ENCODE peak calls at places on chromosomes 7 and 10, in six cellular contexts. One of them, this sample, is unnamed.

GRCh38 chr7:96388166-96388565 is 66.3 kb upstream of the SLC25A13 start:
- DNase-seq in dorsolateral prefrontal cortex: no peak
- DNase-seq in HFFc6: peak
- DNase-seq in bronchial epithelial cell: peak
- DNase-seq in HFF-Myc: peak
- DNase-seq in pancreas: no peak
- DNase-seq in this sample: no peak

GRCh38 chr7:132255898-132256297 is 320.4 kb downstream of the PLXNA4 start:
- DNase-seq in bronchial epithelial cell: peak
- DNase-seq in HFFc6: no peak
- DNase-seq in pancreas: peak
- DNase-seq in dorsolateral prefrontal cortex: no peak
- DNase-seq in HFF-Myc: no peak
- DNase-seq in this sample: no peak

GRCh38 chr7:143408686-143409551 is at the start of gene EPHA1:
- DNase-seq in HFF-Myc: no peak
- DNase-seq in dorsolateral prefrontal cortex: no peak
- DNase-seq in HFFc6: no peak
- DNase-seq in bronchial epithelial cell: peak
- DNase-seq in pancreas: peak
- DNase-seq in this sample: no peak

GRCh38 chr7:29609162-29610030 is 45.8 kb downstream of the PRR15 start:
- DNase-seq in bronchial epithelial cell: peak
- DNase-seq in dorsolateral prefrontal cortex: no peak
- DNase-seq in HFFc6: peak
- DNase-seq in HFF-Myc: no peak
- DNase-seq in pancreas: peak
- DNase-seq in this sample: no peak

GRCh38 chr10:23344251-23344841 is at the start of gene C10orf67:
- DNase-seq in HFF-Myc: no peak
- DNase-seq in pancreas: no peak
- DNase-seq in HFFc6: no peak
- DNase-seq in bronchial epithelial cell: no peak
- DNase-seq in dorsolateral prefrontal cortex: peak
- DNase-seq in this sample: peak

GRCh38 chr10:25142465-25142864 is 32.3 kb upstream of the GPR158 start:
- DNase-seq in pancreas: no peak
- DNase-seq in HFFc6: no peak
- DNase-seq in dorsolateral prefrontal cortex: no peak
- DNase-seq in HFF-Myc: no peak
- DNase-seq in bronchial epithelial cell: no peak
- DNase-seq in this sample: no peak

GRCh38 chr7:78499966-78500365 is 701.4 kb downstream of the PHTF2 start:
- DNase-seq in HFF-Myc: no peak
- DNase-seq in HFFc6: peak
- DNase-seq in bronchial epithelial cell: peak
- DNase-seq in pancreas: no peak
- DNase-seq in dorsolateral prefrontal cortex: no peak
- DNase-seq in this sample: no peak

GRCh38 chr7:64183126-64183742 is 23.8 kb upstream of the ZNF735 start:
- DNase-seq in HFF-Myc: no peak
- DNase-seq in dorsolateral prefrontal cortex: no peak
- DNase-seq in pancreas: no peak
- DNase-seq in HFFc6: no peak
- DNase-seq in bronchial epithelial cell: no peak
- DNase-seq in this sample: no peak

GRCh38 chr10:23094786-23095403 is 484 bp upstream of the MSRB2 start:
- DNase-seq in bronchial epithelial cell: peak
- DNase-seq in pancreas: no peak
- DNase-seq in HFF-Myc: no peak
- DNase-seq in dorsolateral prefrontal cortex: no peak
- DNase-seq in HFFc6: peak
- DNase-seq in this sample: no peak

GRCh38 chr10:46330881-46331280 is 44.1 kb downstream of the ANTXRL start:
- DNase-seq in bronchial epithelial cell: no peak
- DNase-seq in HFFc6: no peak
- DNase-seq in dorsolateral prefrontal cortex: no peak
- DNase-seq in HFF-Myc: no peak
- DNase-seq in pancreas: no peak
- DNase-seq in this sample: no peak
- TF ChIP-seq CTCF in bronchial epithelial cell: no peak
- TF ChIP-seq CTCF in HFFc6: no peak
- TF ChIP-seq CTCF in dorsolateral prefrontal cortex: no peak
- TF ChIP-seq CTCF in HFF-Myc: no peak
- TF ChIP-seq CTCF in pancreas: no peak
- TF ChIP-seq CTCF in this sample: no peak

DNA sequence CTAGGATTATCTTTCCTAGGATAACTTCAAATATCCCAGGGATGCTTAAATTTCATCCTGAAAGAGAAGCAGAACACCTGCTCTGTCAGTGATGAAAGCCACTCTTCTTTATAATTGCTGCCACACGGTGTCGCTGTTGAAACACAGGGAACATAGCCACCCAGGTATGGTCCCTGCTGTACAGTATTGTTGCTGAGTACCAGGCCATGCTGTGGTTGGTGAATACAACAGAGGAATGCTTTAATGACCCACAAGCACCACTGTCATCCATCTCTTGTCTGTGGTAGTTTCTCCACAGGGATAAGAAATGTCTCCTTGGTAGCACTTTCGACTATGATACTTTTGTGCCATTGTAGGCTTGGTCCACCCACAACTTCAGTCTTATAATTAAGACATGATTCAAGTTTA is 70.6 kb upstream of the STARD3NL start:
- DNase-seq in HFF-Myc: peak
- DNase-seq in pancreas: peak
- DNase-seq in dorsolateral prefrontal cortex: peak
- DNase-seq in bronchial epithelial cell: peak
- DNase-seq in HFFc6: peak
- DNase-seq in this sample: no peak
- TF ChIP-seq CTCF in HFF-Myc: peak
- TF ChIP-seq CTCF in pancreas: peak
- TF ChIP-seq CTCF in dorsolateral prefrontal cortex: peak
- TF ChIP-seq CTCF in bronchial epithelial cell: peak
- TF ChIP-seq CTCF in HFFc6: peak
- TF ChIP-seq CTCF in this sample: peak

DNA sequence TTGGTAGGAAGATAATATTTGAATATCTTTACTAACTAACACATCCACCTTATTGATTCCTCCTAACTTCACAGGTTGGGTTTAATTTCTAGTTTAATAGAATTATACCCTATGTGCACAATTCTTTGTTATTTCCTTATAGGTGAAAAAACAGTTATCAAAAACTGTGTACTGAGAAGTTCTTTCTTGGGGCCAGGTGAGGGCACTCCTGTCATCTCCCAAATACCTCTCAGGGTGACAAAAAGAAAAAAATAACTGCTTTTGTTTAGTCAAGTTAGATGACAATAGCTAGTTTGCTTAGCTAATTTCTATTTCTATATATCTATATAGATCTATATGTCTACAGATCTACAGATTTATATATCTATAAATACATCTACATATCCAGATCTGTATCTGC is 10.1 kb downstream of the FZD8 start:
- DNase-seq in pancreas: no peak
- DNase-seq in HFFc6: no peak
- DNase-seq in HFF-Myc: no peak
- DNase-seq in dorsolateral prefrontal cortex: no peak
- DNase-seq in bronchial epithelial cell: no peak
- DNase-seq in this sample: no peak
- TF ChIP-seq CTCF in pancreas: no peak
- TF ChIP-seq CTCF in HFFc6: no peak
- TF ChIP-seq CTCF in HFF-Myc: no peak
- TF ChIP-seq CTCF in dorsolateral prefrontal cortex: no peak
- TF ChIP-seq CTCF in bronchial epithelial cell: no peak
- TF ChIP-seq CTCF in this sample: peak

GRCh38 chr7:33742999-33743587 is 162.2 kb upstream of the BMPER start:
- DNase-seq in HFFc6: no peak
- DNase-seq in bronchial epithelial cell: peak
- DNase-seq in HFF-Myc: no peak
- DNase-seq in dorsolateral prefrontal cortex: no peak
- DNase-seq in pancreas: no peak
- DNase-seq in this sample: no peak

GRCh38 chr7:33743594-33743993 is 161.7 kb upstream of the BMPER start:
- DNase-seq in dorsolateral prefrontal cortex: no peak
- DNase-seq in HFFc6: no peak
- DNase-seq in HFF-Myc: peak
- DNase-seq in bronchial epithelial cell: peak
- DNase-seq in pancreas: no peak
- DNase-seq in this sample: no peak

GRCh38 chr7:33742521-33742920 is 162.8 kb upstream of the BMPER start:
- DNase-seq in HFFc6: no peak
- DNase-seq in bronchial epithelial cell: peak
- DNase-seq in dorsolateral prefrontal cortex: no peak
- DNase-seq in pancreas: no peak
- DNase-seq in HFF-Myc: no peak
- DNase-seq in this sample: no peak

GRCh38 chr7:33745934-33746333 is 159.4 kb upstream of the BMPER start:
- DNase-seq in dorsolateral prefrontal cortex: no peak
- DNase-seq in pancreas: no peak
- DNase-seq in bronchial epithelial cell: peak
- DNase-seq in HFF-Myc: no peak
- DNase-seq in HFFc6: no peak
- DNase-seq in this sample: no peak

DNA sequence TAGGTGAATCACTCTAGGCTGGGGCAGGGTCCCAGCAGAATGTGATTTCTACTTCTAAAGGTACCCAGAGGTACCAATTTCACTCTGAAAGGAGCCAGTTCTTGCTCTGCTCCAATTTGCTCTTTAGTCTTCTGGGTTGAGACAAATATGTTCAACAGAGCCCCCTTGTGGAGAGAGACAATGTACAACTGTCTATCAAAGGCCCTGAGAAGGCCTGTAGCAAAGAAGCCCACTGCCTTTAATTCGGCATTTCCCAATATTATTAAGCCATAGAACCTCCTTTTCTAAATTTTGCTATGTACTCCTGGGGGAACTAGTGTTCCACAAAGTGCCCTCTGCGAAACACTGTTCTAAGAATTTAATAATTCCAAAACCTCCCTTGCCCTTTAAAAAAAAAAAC is 161.0 kb upstream of the BMPER start:
- DNase-seq in dorsolateral prefrontal cortex: no peak
- DNase-seq in HFF-Myc: no peak
- DNase-seq in pancreas: no peak
- DNase-seq in bronchial epithelial cell: peak
- DNase-seq in HFFc6: no peak
- DNase-seq in this sample: no peak
- TF ChIP-seq CTCF in dorsolateral prefrontal cortex: peak
- TF ChIP-seq CTCF in HFF-Myc: peak
- TF ChIP-seq CTCF in pancreas: no peak
- TF ChIP-seq CTCF in bronchial epithelial cell: peak
- TF ChIP-seq CTCF in HFFc6: peak
- TF ChIP-seq CTCF in this sample: peak

GRCh38 chr7:139620676-139621344 is 97.3 kb downstream of the CLEC2L start:
- DNase-seq in HFF-Myc: no peak
- DNase-seq in bronchial epithelial cell: peak
- DNase-seq in pancreas: peak
- DNase-seq in HFFc6: no peak
- DNase-seq in dorsolateral prefrontal cortex: no peak
- DNase-seq in this sample: no peak
- TF ChIP-seq CTCF in HFF-Myc: peak
- TF ChIP-seq CTCF in bronchial epithelial cell: peak
- TF ChIP-seq CTCF in pancreas: peak
- TF ChIP-seq CTCF in HFFc6: peak
- TF ChIP-seq CTCF in dorsolateral prefrontal cortex: peak
- TF ChIP-seq CTCF in this sample: peak

GRCh38 chr10:102393411-102394078 is 2.0 kb upstream of the NFKB2 start:
- DNase-seq in pancreas: no peak
- DNase-seq in dorsolateral prefrontal cortex: no peak
- DNase-seq in bronchial epithelial cell: no peak
- DNase-seq in HFFc6: no peak
- DNase-seq in HFF-Myc: peak
- DNase-seq in this sample: peak
- TF ChIP-seq CTCF in pancreas: peak
- TF ChIP-seq CTCF in dorsolateral prefrontal cortex: peak
- TF ChIP-seq CTCF in bronchial epithelial cell: no peak
- TF ChIP-seq CTCF in HFFc6: no peak
- TF ChIP-seq CTCF in HFF-Myc: peak
- TF ChIP-seq CTCF in this sample: peak

GRCh38 chr10:69406816-69407580 is 9.7 kb downstream of the TACR2 start:
- DNase-seq in pancreas: no peak
- DNase-seq in bronchial epithelial cell: no peak
- DNase-seq in HFFc6: no peak
- DNase-seq in HFF-Myc: no peak
- DNase-seq in dorsolateral prefrontal cortex: no peak
- DNase-seq in this sample: no peak

GRCh38 chr10:69409176-69409495 is 7.6 kb downstream of the TACR2 start:
- DNase-seq in HFFc6: no peak
- DNase-seq in HFF-Myc: no peak
- DNase-seq in pancreas: no peak
- DNase-seq in bronchial epithelial cell: no peak
- DNase-seq in dorsolateral prefrontal cortex: no peak
- DNase-seq in this sample: no peak

GRCh38 chr10:69407621-69408301 is 9.0 kb downstream of the TACR2 start:
- DNase-seq in HFFc6: no peak
- DNase-seq in HFF-Myc: no peak
- DNase-seq in bronchial epithelial cell: no peak
- DNase-seq in pancreas: peak
- DNase-seq in dorsolateral prefrontal cortex: no peak
- DNase-seq in this sample: no peak

GRCh38 chr10:69409968-69410367 is 6.8 kb downstream of the TACR2 start:
- DNase-seq in pancreas: no peak
- DNase-seq in HFFc6: no peak
- DNase-seq in dorsolateral prefrontal cortex: no peak
- DNase-seq in HFF-Myc: no peak
- DNase-seq in bronchial epithelial cell: no peak
- DNase-seq in this sample: no peak

DNA sequence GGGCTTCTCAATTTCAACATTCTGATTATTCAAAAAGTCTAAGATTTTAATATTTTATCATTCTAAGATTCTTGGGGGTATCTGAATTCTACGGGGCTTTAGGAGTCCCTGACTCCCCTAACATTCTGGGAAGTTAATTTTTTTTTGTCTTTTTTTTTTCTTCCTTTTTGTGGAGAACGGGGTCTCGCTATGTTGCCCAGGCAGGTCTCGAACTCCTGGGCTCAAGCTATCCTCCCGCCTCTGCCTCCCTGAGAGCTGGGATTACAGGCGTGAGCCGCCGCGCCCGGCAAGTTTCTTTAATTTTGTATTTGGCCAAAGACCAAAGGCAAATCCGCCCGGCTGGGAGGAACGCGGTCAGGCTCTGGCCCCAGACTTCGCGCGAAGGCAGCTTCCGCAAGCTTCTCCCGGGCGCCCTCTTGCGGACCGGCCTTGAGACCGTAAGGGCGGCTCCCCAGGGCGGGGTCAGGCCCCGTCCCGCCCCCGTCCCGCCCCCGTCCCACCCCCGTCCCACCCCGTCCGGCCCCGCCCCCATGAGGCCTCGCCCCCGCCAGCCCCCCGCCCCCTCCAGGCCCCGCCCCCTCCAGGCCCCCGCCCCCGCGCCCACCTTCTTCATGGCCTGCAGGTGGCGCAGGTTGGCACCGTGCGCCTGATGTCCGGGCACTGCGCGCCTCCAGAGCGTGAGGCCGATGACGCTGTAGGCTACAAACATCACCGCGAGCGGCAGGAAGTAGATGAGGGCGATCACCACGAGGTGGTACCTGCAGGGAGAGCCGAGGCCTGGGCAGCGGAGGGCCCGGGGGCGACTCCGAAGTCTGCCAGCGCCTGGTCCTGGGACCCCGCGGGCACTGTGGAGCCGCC is 8.2 kb downstream of the TACR2 start:
- DNase-seq in HFFc6: peak
- DNase-seq in HFF-Myc: peak
- DNase-seq in dorsolateral prefrontal cortex: peak
- DNase-seq in bronchial epithelial cell: peak
- DNase-seq in pancreas: peak
- DNase-seq in this sample: peak
- TF ChIP-seq CTCF in HFFc6: peak
- TF ChIP-seq CTCF in HFF-Myc: peak
- TF ChIP-seq CTCF in dorsolateral prefrontal cortex: peak
- TF ChIP-seq CTCF in bronchial epithelial cell: peak
- TF ChIP-seq CTCF in pancreas: peak
- TF ChIP-seq CTCF in this sample: peak

GRCh38 chr7:113996405-113996804 is 77.6 kb upstream of the PPP1R3A start:
- DNase-seq in dorsolateral prefrontal cortex: no peak
- DNase-seq in HFF-Myc: no peak
- DNase-seq in bronchial epithelial cell: peak
- DNase-seq in pancreas: no peak
- DNase-seq in HFFc6: no peak
- DNase-seq in this sample: no peak
- TF ChIP-seq CTCF in dorsolateral prefrontal cortex: no peak
- TF ChIP-seq CTCF in HFF-Myc: no peak
- TF ChIP-seq CTCF in bronchial epithelial cell: no peak
- TF ChIP-seq CTCF in pancreas: no peak
- TF ChIP-seq CTCF in HFFc6: no peak
- TF ChIP-seq CTCF in this sample: no peak

This sample was measured in D721Med.